ENCODE peak calls at places on chromosomes 12 and 14, in seven cellular contexts. E is SK-N-SH, X is HCT116, Y is HepG2, V is Panc1, U is K562, M is GM12878. I is an unnamed sample.

GRCh38 chr12:20438307-20438779 is 70.0 kb downstream of the PDE3A start:
- DNase-seq in E (no peak), X (no peak), Y (no peak), V (no peak), U (no peak), M (no peak), I (no peak)

GRCh38 chr14:35385042-35385839 is 19.3 kb downstream of the NFKBIA start:
- DNase-seq in E (peak), X (no peak), Y (peak), V (no peak), U (peak), M (no peak), I (no peak)

GRCh38 chr12:2460051-2460450 is 334.7 kb upstream of the FKBP4 start:
- DNase-seq in E (no peak), X (no peak), Y (no peak), V (no peak), U (no peak), M (no peak), I (no peak)

GRCh38 chr12:6767592-6768384 is 1.6 kb downstream of the PTMS start:
- DNase-seq in E (peak), X (no peak), Y (peak), V (no peak), U (peak), M (no peak), I (no peak)

GRCh38 chr14:77543637-77544334 is 45.2 kb upstream of the ISM2 start:
- DNase-seq in E (no peak), X (no peak), Y (no peak), V (no peak), U (no peak), M (no peak), I (no peak)

GRCh38 chr14:50670196-50670875 is 2.2 kb upstream of the SAV1 start:
- DNase-seq in E (no peak), X (no peak), Y (no peak), V (no peak), U (no peak), M (no peak), I (peak)

GRCh38 chr12:50951112-50951511 is 1.2 kb upstream of the HIGD1C start:
- DNase-seq in E (no peak), X (no peak), Y (no peak), V (no peak), U (no peak), M (no peak), I (no peak)

GRCh38 chr12:12870454-12870853 is 20.9 kb upstream of the GPRC5A start:
- DNase-seq in E (no peak), X (peak), Y (peak), V (no peak), U (no peak), M (no peak), I (no peak)

GRCh38 chr12:91746976-91747375 is 398.7 kb downstream of the BTG1 start:
- DNase-seq in E (no peak), X (no peak), Y (no peak), V (no peak), U (no peak), M (no peak), I (no peak)
- TF ChIP-seq SIN3A in E (no peak), X (no peak), Y (no peak), V (no peak), U (no peak), M (no peak), I (no peak)

GRCh38 chr14:33941727-33942126 is 9.1 kb downstream of the EGLN3 start:
- DNase-seq in E (no peak), X (no peak), Y (no peak), V (no peak), U (peak), M (no peak), I (no peak)

GRCh38 chr14:33940561-33941011 is 10.3 kb downstream of the EGLN3 start:
- DNase-seq in E (no peak), X (no peak), Y (no peak), V (no peak), U (peak), M (no peak), I (no peak)

GRCh38 chr14:33943081-33943480 is 7.8 kb downstream of the EGLN3 start:
- DNase-seq in E (peak), X (no peak), Y (no peak), V (no peak), U (peak), M (no peak), I (no peak)

GRCh38 chr14:33945329-33945728 is 5.5 kb downstream of the EGLN3 start:
- DNase-seq in E (no peak), X (no peak), Y (no peak), V (no peak), U (no peak), M (no peak), I (no peak)

DNA sequence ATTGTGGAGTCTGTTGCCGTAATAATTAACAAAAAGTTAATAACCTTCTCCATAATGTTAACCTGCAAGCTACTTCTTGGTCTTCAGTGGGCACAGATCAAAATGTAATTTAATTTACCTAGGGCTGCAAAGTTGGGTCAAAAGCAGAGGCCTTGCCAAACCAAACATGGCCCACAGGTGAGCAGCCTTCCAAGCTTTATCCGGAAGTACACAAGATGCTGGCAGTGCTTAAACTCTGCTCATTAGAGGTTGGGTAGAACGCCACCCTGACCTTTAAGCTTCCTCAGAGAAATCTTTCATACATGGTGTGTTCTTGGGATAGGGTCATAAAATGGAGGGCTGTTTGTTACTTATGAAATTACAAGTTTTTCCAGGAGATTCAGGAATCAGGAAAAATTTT is 7.4 kb downstream of the EGLN3 start:
- DNase-seq in E (no peak), X (no peak), Y (no peak), V (no peak), U (no peak), M (no peak), I (no peak)
- TF ChIP-seq SIN3A in E (no peak), X (no peak), Y (no peak), V (no peak), U (no peak), M (no peak), I (no peak)

GRCh38 chr12:11854011-11854499 is 204.6 kb downstream of the ETV6 start:
- DNase-seq in E (no peak), X (no peak), Y (no peak), V (no peak), U (no peak), M (no peak), I (no peak)

GRCh38 chr12:11853126-11853525 is 203.7 kb downstream of the ETV6 start:
- DNase-seq in E (no peak), X (no peak), Y (no peak), V (no peak), U (no peak), M (no peak), I (no peak)

GRCh38 chr12:11856971-11857370 is 207.5 kb downstream of the ETV6 start:
- DNase-seq in E (no peak), X (no peak), Y (no peak), V (no peak), U (no peak), M (no peak), I (no peak)

GRCh38 chr12:11860026-11860425 is 210.6 kb downstream of the ETV6 start:
- DNase-seq in E (no peak), X (no peak), Y (no peak), V (no peak), U (no peak), M (no peak), I (no peak)

DNA sequence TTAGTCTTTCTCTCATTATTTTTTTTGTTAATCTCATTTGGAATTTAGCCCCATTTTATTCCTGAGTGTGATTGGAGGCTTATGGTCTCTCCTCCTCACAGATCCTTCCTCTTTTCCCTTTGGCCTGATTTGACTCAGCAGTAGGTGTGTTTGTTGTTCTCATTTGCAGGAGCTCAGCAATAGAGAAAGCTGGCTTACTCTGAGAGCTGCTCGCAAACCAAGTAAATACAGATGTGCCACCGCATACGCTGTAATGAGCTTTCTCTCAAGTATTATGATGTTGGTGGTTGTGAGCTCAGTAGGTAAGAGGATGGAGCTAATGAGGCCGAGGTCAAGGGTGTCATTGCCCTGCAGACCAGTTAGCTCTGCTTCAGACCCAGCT is 206.5 kb downstream of the ETV6 start:
- DNase-seq in E (no peak), X (no peak), Y (no peak), V (no peak), U (no peak), M (no peak), I (no peak)
- TF ChIP-seq SIN3A in E (no peak), X (no peak), Y (no peak), V (no peak), U (no peak), M (no peak), I (no peak)

GRCh38 chr12:127592278-127592677 is 674.7 kb upstream of the TMEM132C start:
- DNase-seq in E (no peak), X (no peak), Y (no peak), V (no peak), U (no peak), M (no peak), I (no peak)

GRCh38 chr12:127594351-127594970 is 672.5 kb upstream of the TMEM132C start:
- DNase-seq in E (no peak), X (no peak), Y (no peak), V (no peak), U (no peak), M (no peak), I (peak)

GRCh38 chr12:127596881-127597280 is 670.1 kb upstream of the TMEM132C start:
- DNase-seq in E (no peak), X (no peak), Y (no peak), V (no peak), U (no peak), M (no peak), I (no peak)

GRCh38 chr12:127599441-127599840 is 667.5 kb upstream of the TMEM132C start:
- DNase-seq in E (no peak), X (no peak), Y (no peak), V (no peak), U (no peak), M (no peak), I (no peak)

GRCh38 chr12:127595506-127595905 is 671.5 kb upstream of the TMEM132C start:
- DNase-seq in E (no peak), X (no peak), Y (no peak), V (no peak), U (no peak), M (no peak), I (no peak)
- TF ChIP-seq SIN3A in E (no peak), X (no peak), Y (no peak), V (no peak), U (no peak), M (no peak), I (no peak)

I was measured in H1.